ENCODE peak calls at places on chromosomes 11 and 22, in four cellular contexts. One of them, this sample, is unnamed.

GRCh38 chr11:134949121-134949591 is 537.1 kb upstream of the B3GAT1 start:
- DNase-seq in transverse colon: no peak
- DNase-seq in nephron progenitor cell: no peak
- DNase-seq in HCT116: peak
- DNase-seq in this sample: no peak

GRCh38 chr22:45868586-45869443 is 108.1 kb downstream of the WNT7B start:
- DNase-seq in nephron progenitor cell: no peak
- DNase-seq in HCT116: no peak
- DNase-seq in transverse colon: no peak
- DNase-seq in this sample: no peak

GRCh38 chr11:107591098-107591445 is at the start of gene ELMOD1:
- DNase-seq in nephron progenitor cell: peak
- DNase-seq in HCT116: no peak
- DNase-seq in transverse colon: peak
- DNase-seq in this sample: peak

GRCh38 chr22:44298331-44299087 is 14.2 kb downstream of the SHISAL1 start:
- DNase-seq in nephron progenitor cell: peak
- DNase-seq in HCT116: no peak
- DNase-seq in transverse colon: no peak
- DNase-seq in this sample: no peak

GRCh38 chr22:28560005-28560742 is 119.5 kb downstream of the TTC28 start:
- DNase-seq in nephron progenitor cell: no peak
- DNase-seq in HCT116: no peak
- DNase-seq in transverse colon: no peak
- DNase-seq in this sample: no peak

GRCh38 chr11:118126082-118126838 is 26.4 kb downstream of the SCN4B start:
- DNase-seq in nephron progenitor cell: no peak
- DNase-seq in HCT116: peak
- DNase-seq in transverse colon: no peak
- DNase-seq in this sample: no peak

GRCh38 chr11:64868904-64869570 is 9.4 kb downstream of the EHD1 start:
- DNase-seq in HCT116: no peak
- DNase-seq in nephron progenitor cell: no peak
- DNase-seq in transverse colon: no peak
- DNase-seq in this sample: no peak

GRCh38 chr11:80103149-80103859 is 662.5 kb upstream of the TENM4 start:
- DNase-seq in nephron progenitor cell: no peak
- DNase-seq in HCT116: no peak
- DNase-seq in transverse colon: no peak
- DNase-seq in this sample: no peak

GRCh38 chr11:64619811-64620285 is 28.8 kb downstream of the SLC22A12 start:
- DNase-seq in nephron progenitor cell: peak
- DNase-seq in transverse colon: peak
- DNase-seq in HCT116: peak
- DNase-seq in this sample: no peak

GRCh38 chr22:46432164-46433068 is 96.9 kb downstream of the TRMU start:
- DNase-seq in transverse colon: peak
- DNase-seq in HCT116: no peak
- DNase-seq in nephron progenitor cell: no peak
- DNase-seq in this sample: peak

GRCh38 chr11:57511741-57512430 is 3.6 kb downstream of the SLC43A1 start:
- DNase-seq in HCT116: no peak
- DNase-seq in nephron progenitor cell: no peak
- DNase-seq in transverse colon: no peak
- DNase-seq in this sample: no peak

GRCh38 chr11:96782632-96783031 is 392.8 kb downstream of the JRKL start:
- DNase-seq in HCT116: no peak
- DNase-seq in transverse colon: no peak
- DNase-seq in nephron progenitor cell: no peak
- DNase-seq in this sample: no peak

GRCh38 chr11:79503028-79503427 is 62.2 kb upstream of the TENM4 start:
- DNase-seq in transverse colon: no peak
- DNase-seq in HCT116: no peak
- DNase-seq in nephron progenitor cell: no peak
- DNase-seq in this sample: no peak

GRCh38 chr11:108703916-108704315 is 39.0 kb downstream of the DDX10 start:
- DNase-seq in HCT116: no peak
- DNase-seq in nephron progenitor cell: no peak
- DNase-seq in transverse colon: no peak
- DNase-seq in this sample: no peak

GRCh38 chr11:60973699-60974098 is 2.2 kb downstream of the CD6 start:
- DNase-seq in nephron progenitor cell: no peak
- DNase-seq in transverse colon: no peak
- DNase-seq in HCT116: no peak
- DNase-seq in this sample: no peak

GRCh38 chr22:23066200-23067022 is 3.9 kb upstream of the GNAZ start:
- DNase-seq in HCT116: no peak
- DNase-seq in transverse colon: peak
- DNase-seq in nephron progenitor cell: no peak
- DNase-seq in this sample: no peak

GRCh38 chr11:68066742-68067141 is 27.9 kb downstream of the TCIRG1 start:
- DNase-seq in HCT116: no peak
- DNase-seq in nephron progenitor cell: no peak
- DNase-seq in transverse colon: no peak
- DNase-seq in this sample: no peak

GRCh38 chr11:129061466-129062194 is 119.0 kb upstream of the TP53AIP1 start:
- DNase-seq in HCT116: peak
- DNase-seq in nephron progenitor cell: no peak
- DNase-seq in transverse colon: no peak
- DNase-seq in this sample: no peak

GRCh38 chr11:2166091-2166851 is 5.3 kb upstream of the INS start:
- DNase-seq in nephron progenitor cell: peak
- DNase-seq in HCT116: no peak
- DNase-seq in transverse colon: no peak
- DNase-seq in this sample: peak

GRCh38 chr22:18970948-18971315 is 34.8 kb upstream of the PRODH start:
- DNase-seq in nephron progenitor cell: no peak
- DNase-seq in HCT116: no peak
- DNase-seq in transverse colon: no peak
- DNase-seq in this sample: no peak

GRCh38 chr11:82790723-82791487 is 57.2 kb upstream of the FAM181B start:
- DNase-seq in nephron progenitor cell: no peak
- DNase-seq in HCT116: no peak
- DNase-seq in transverse colon: no peak
- DNase-seq in this sample: no peak

GRCh38 chr11:130409618-130410388 is 18.6 kb downstream of the ADAMTS8 start:
- DNase-seq in HCT116: no peak
- DNase-seq in nephron progenitor cell: no peak
- DNase-seq in transverse colon: no peak
- DNase-seq in this sample: no peak

GRCh38 chr22:38313384-38313955 is 3.8 kb downstream of the CSNK1E start:
- DNase-seq in nephron progenitor cell: no peak
- DNase-seq in transverse colon: peak
- DNase-seq in HCT116: no peak
- DNase-seq in this sample: no peak

GRCh38 chr11:64006468-64006867 is 20.2 kb downstream of the OTUB1 start:
- DNase-seq in nephron progenitor cell: no peak
- DNase-seq in transverse colon: no peak
- DNase-seq in HCT116: no peak
- DNase-seq in this sample: no peak

GRCh38 chr11:76629853-76630599 is 40.5 kb downstream of the LRRC32 start:
- DNase-seq in transverse colon: peak
- DNase-seq in nephron progenitor cell: no peak
- DNase-seq in HCT116: no peak
- DNase-seq in this sample: no peak

GRCh38 chr22:45010532-45010900 is 711 bp upstream of the PHF21B start:
- DNase-seq in transverse colon: no peak
- DNase-seq in nephron progenitor cell: peak
- DNase-seq in HCT116: no peak
- DNase-seq in this sample: no peak

GRCh38 chr11:133830931-133831907 is 14.1 kb downstream of the SPATA19 start:
- DNase-seq in transverse colon: no peak
- DNase-seq in HCT116: no peak
- DNase-seq in nephron progenitor cell: no peak
- DNase-seq in this sample: no peak
- TF ChIP-seq CTCF in transverse colon: no peak
- TF ChIP-seq CTCF in HCT116: peak
- TF ChIP-seq CTCF in nephron progenitor cell: peak
- TF ChIP-seq CTCF in this sample: peak

GRCh38 chr22:35154937-35155387 is 89.0 kb downstream of the ISX start:
- DNase-seq in transverse colon: peak
- DNase-seq in nephron progenitor cell: peak
- DNase-seq in HCT116: peak
- DNase-seq in this sample: peak

GRCh38 chr22:35156945-35157344 is 91.0 kb downstream of the ISX start:
- DNase-seq in nephron progenitor cell: no peak
- DNase-seq in HCT116: no peak
- DNase-seq in transverse colon: no peak
- DNase-seq in this sample: no peak

GRCh38 chr22:35160268-35160667 is 94.3 kb downstream of the ISX start:
- DNase-seq in HCT116: no peak
- DNase-seq in transverse colon: no peak
- DNase-seq in nephron progenitor cell: no peak
- DNase-seq in this sample: no peak

GRCh38 chr22:35152316-35152715 is 86.4 kb downstream of the ISX start:
- DNase-seq in transverse colon: no peak
- DNase-seq in nephron progenitor cell: no peak
- DNase-seq in HCT116: no peak
- DNase-seq in this sample: no peak

DNA sequence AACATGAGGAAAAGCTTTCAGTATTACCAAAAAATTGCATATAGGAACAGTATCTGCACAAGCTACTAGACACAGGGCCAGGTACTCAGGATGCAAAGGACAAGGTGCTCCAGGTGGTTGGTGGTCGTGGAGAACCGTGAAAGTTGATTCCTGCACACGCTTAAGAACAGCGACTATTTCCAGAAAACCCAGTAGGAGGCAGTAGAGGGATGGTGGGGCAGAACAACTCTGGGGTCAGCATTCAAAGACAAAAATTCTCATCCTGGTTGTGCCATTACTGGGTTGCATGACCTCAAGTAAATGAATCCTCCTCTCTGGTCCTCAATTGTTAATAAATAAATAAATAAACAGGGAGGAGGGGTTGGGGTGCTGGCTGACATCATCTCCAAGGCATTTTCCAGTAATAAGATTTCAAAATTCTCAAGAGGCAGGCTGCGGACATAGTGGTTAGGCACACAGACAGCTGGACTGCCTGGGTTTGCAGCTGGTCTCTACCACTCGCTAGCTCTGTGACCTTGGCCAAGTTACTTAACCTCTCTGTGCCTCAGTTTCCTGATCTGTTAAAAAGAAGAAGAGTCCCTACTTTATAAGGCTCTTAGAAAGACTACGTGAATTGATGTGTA is 89.6 kb downstream of the ISX start:
- DNase-seq in transverse colon: no peak
- DNase-seq in nephron progenitor cell: no peak
- DNase-seq in HCT116: no peak
- DNase-seq in this sample: no peak
- TF ChIP-seq CTCF in transverse colon: no peak
- TF ChIP-seq CTCF in nephron progenitor cell: no peak
- TF ChIP-seq CTCF in HCT116: peak
- TF ChIP-seq CTCF in this sample: no peak

DNA sequence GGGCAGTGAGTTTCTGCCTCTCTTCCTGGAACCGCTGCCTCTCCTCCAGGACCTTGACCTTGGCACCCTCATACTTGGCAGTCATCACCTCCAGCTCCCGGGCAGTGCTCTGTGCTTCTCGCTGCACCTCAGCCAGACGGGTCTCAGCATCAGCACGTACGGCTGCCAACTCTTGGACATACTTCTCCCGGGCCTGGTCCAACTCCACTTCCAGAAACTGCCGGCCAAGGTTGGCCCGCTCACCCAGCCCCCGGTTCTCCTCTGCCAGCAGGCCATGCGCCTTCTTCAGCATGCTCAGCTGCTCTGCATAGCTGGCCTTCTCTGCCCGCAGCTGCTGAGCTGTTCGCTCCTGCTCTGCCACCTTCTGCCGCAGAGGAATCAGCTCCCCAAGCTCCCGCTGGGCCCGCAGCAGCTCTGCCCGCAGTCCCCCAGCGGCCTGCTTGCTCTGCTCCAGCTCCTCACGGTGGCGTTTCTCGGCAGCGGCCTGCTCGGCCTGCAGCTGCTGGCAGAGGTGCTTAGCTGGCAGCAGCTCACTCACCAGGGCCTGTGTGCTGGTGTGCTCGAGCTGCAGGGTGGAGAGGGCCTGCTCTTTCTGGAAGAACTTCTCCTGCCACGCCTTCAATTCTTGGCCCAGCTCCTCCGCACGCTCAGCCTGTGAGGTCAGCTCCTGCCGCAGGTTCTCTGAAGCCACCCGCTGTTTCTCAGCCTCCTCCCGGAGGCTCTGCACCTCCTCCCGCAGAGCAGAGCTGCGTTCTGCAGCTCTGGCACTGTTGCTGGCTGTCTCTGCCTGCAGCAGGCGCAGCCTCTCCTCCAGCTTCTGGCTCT is 14.4 kb downstream of the IL18BP start:
- DNase-seq in transverse colon: no peak
- DNase-seq in HCT116: no peak
- DNase-seq in nephron progenitor cell: no peak
- DNase-seq in this sample: peak
- TF ChIP-seq CTCF in transverse colon: no peak
- TF ChIP-seq CTCF in HCT116: no peak
- TF ChIP-seq CTCF in nephron progenitor cell: no peak
- TF ChIP-seq CTCF in this sample: no peak

GRCh38 chr22:36348760-36349159 is 39.0 kb downstream of the MYH9 start:
- DNase-seq in HCT116: no peak
- DNase-seq in nephron progenitor cell: no peak
- DNase-seq in transverse colon: no peak
- DNase-seq in this sample: no peak

GRCh38 chr22:36352775-36353507 is 34.8 kb downstream of the MYH9 start:
- DNase-seq in nephron progenitor cell: no peak
- DNase-seq in HCT116: no peak
- DNase-seq in transverse colon: no peak
- DNase-seq in this sample: no peak

GRCh38 chr22:36351921-36352774 is 35.6 kb downstream of the MYH9 start:
- DNase-seq in transverse colon: no peak
- DNase-seq in nephron progenitor cell: no peak
- DNase-seq in HCT116: no peak
- DNase-seq in this sample: no peak

GRCh38 chr22:36349726-36350125 is 38.0 kb downstream of the MYH9 start:
- DNase-seq in nephron progenitor cell: no peak
- DNase-seq in HCT116: no peak
- DNase-seq in transverse colon: no peak
- DNase-seq in this sample: no peak

DNA sequence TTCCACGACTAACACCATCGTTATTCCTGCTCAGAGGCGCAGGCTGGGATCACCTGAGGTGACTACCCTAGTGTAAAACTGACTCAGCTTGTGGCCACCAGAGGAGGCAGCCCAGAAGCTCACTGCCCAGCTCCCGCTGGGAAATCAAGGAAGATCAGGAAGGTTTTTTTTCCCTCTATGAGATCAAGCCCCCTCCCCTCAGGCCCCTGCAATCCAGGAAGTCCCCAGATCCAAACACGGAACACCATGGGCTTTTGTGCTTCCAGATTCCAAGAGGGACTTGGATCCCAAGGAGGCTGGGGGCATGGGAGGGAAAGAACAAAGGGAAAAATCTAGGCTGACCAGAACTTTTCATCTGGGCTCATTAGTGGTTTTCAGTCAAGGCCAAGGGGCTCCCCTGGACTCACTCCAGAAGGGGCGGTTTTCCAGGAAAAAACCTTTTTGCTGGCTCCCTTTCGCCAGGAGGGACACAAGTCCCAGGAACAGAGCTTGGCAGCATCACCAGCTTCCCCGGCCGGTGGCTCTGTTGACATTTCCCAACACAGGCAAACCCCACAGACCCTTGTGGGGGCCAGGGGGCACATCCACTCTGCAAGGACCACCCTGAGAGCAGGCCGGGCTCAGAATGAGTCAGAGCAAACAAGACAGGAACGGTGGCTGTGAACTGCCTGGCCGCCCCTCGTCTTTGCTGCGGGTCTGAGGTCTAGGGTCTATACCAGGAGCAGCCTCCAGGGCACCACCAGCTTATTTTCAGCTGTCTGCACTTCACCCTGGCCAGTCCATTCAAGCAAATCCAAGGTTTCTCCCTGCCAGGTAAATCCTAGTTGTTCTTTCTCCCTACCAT is 36.8 kb downstream of the MYH9 start:
- DNase-seq in nephron progenitor cell: no peak
- DNase-seq in transverse colon: no peak
- DNase-seq in HCT116: no peak
- DNase-seq in this sample: no peak
- TF ChIP-seq CTCF in nephron progenitor cell: no peak
- TF ChIP-seq CTCF in transverse colon: peak
- TF ChIP-seq CTCF in HCT116: peak
- TF ChIP-seq CTCF in this sample: no peak

This sample was measured in GM13977.